ENCODE peak calls at places on chromosomes 3 and 15, in eight cellular contexts. I, H, G, V, B, N, L and D are unnamed samples.
A peak's percentile ranks its signal among the peaks of the same experiment; 100 is the strongest.

GRCh38 chr15:52331490-52332240 is 36.1 kb upstream of the MYO5C start:
- DNase-seq in B (peak; percentile 63), N (no peak), G (peak; percentile 64), H (no peak), V (no peak), L (no peak), I (peak; percentile 36), D (peak; percentile 26)

GRCh38 chr3:31275038-31275562 is 257.6 kb upstream of the STT3B start:
- DNase-seq in I (no peak), N (no peak), G (peak; percentile 86), L (no peak), V (no peak), H (no peak), B (peak; percentile 27), D (peak; percentile 7)

GRCh38 chr15:76963596-76963995 is 31.3 kb upstream of the PSTPIP1 start:
- DNase-seq in G (no peak), B (no peak), V (no peak), H (no peak), L (no peak), I (no peak), N (no peak), D (no peak)

GRCh38 chr3:139304383-139304782 is 39.4 kb upstream of the MRPS22 start:
- DNase-seq in V (no peak), L (no peak), G (no peak), B (no peak), I (no peak), H (no peak), N (no peak), D (no peak)

GRCh38 chr15:22845289-22845900 is 6.9 kb downstream of the NIPA2 start:
- DNase-seq in N (no peak), H (no peak), B (no peak), G (peak; percentile 26), V (no peak), L (no peak), I (no peak), D (no peak)

GRCh38 chr3:13852638-13853009 is 27.2 kb downstream of the WNT7A start:
- DNase-seq in I (no peak), L (no peak), B (no peak), N (no peak), H (no peak), G (no peak), V (no peak), D (no peak)

GRCh38 chr15:51266548-51266947 is 71.8 kb downstream of the CYP19A1 start:
- DNase-seq in L (no peak), V (no peak), I (no peak), N (no peak), H (no peak), G (no peak), B (no peak), D (no peak)

GRCh38 chr3:15768421-15769255 is 29.1 kb downstream of the ANKRD28 start:
- DNase-seq in I (no peak), B (no peak), N (no peak), G (peak; percentile 98), L (peak; percentile 28), H (no peak), V (no peak), D (peak; percentile 97)

GRCh38 chr15:55586808-55587207 is 1.3 kb downstream of the PYGO1 start:
- DNase-seq in V (no peak), I (no peak), L (no peak), B (no peak), H (no peak), N (no peak), G (no peak), D (no peak)

GRCh38 chr15:55588818-55589122 is 625 bp upstream of the PYGO1 start:
- DNase-seq in V (no peak), L (no peak), G (no peak), B (no peak), I (no peak), H (no peak), N (no peak), D (no peak)

GRCh38 chr15:55587321-55588069 is 650 bp downstream of the PYGO1 start:
- DNase-seq in G (peak; percentile 70), H (no peak), N (peak; percentile 27), I (peak; percentile 15), B (no peak), V (no peak), L (no peak), D (no peak)

GRCh38 chr15:55589297-55589696 is 1.2 kb upstream of the PYGO1 start:
- DNase-seq in V (no peak), L (no peak), H (no peak), I (no peak), N (no peak), B (no peak), G (peak; percentile 8), D (no peak)

GRCh38 chr15:55588070-55588817 is at the start of gene PYGO1:
- DNase-seq in G (peak; percentile 74), N (peak; percentile 61), I (peak; percentile 30), V (peak; percentile 80), H (peak; percentile 53), L (peak; percentile 43), B (peak; percentile 48), D (no peak)
- TF ChIP-seq CTCF in G (no peak), N (no peak), I (no peak), V (no peak), H (no peak), L (no peak), B (no peak), D (no peak)

GRCh38 chr3:183283886-183284285 is 30.8 kb downstream of the B3GNT5 start:
- DNase-seq in L (no peak), N (no peak), V (no peak), I (no peak), B (no peak), H (no peak), G (peak; percentile 44), D (no peak)

GRCh38 chr3:183284570-183284969 is 31.5 kb downstream of the B3GNT5 start:
- DNase-seq in G (no peak), I (no peak), N (no peak), H (no peak), L (no peak), B (no peak), V (no peak), D (no peak)

GRCh38 chr3:183285318-183285717 is 32.3 kb downstream of the B3GNT5 start:
- DNase-seq in N (no peak), I (no peak), L (no peak), G (no peak), H (no peak), B (no peak), V (no peak), D (no peak)

GRCh38 chr3:183287301-183287971 is 34.4 kb downstream of the B3GNT5 start:
- DNase-seq in V (no peak), G (peak; percentile 95), H (no peak), B (no peak), N (no peak), I (no peak), L (no peak), D (no peak)

GRCh38 chr3:183285828-183286457 is 32.9 kb downstream of the B3GNT5 start:
- DNase-seq in I (peak; percentile 88), B (peak; percentile 87), V (peak; percentile 92), N (peak; percentile 64), L (peak; percentile 86), H (peak; percentile 93), G (peak; percentile 98), D (peak; percentile 96)
- H3K4me3 ChIP-seq in I (no peak overlapping the region), B (no peak overlapping the region), V (no peak overlapping the region), N (peak overlapping the region; percentile 2), L (peak overlapping the region; percentile 0), H (no peak overlapping the region), G (no peak overlapping the region), D (no peak overlapping the region)

GRCh38 chr15:40388941-40389823 is 6.7 kb downstream of the KNSTRN start:
- DNase-seq in B (no peak), I (no peak), V (peak; percentile 71), L (no peak), N (no peak), G (no peak), H (no peak), D (no peak)

GRCh38 chr15:40392986-40393948 is 10.7 kb downstream of the KNSTRN start:
- DNase-seq in B (no peak), I (no peak), V (no peak), H (no peak), L (no peak), N (no peak), G (no peak), D (no peak)

GRCh38 chr15:40386480-40386879 is 4.0 kb downstream of the KNSTRN start:
- DNase-seq in H (no peak), B (no peak), G (no peak), N (no peak), L (no peak), V (no peak), I (no peak), D (no peak)

DNA sequence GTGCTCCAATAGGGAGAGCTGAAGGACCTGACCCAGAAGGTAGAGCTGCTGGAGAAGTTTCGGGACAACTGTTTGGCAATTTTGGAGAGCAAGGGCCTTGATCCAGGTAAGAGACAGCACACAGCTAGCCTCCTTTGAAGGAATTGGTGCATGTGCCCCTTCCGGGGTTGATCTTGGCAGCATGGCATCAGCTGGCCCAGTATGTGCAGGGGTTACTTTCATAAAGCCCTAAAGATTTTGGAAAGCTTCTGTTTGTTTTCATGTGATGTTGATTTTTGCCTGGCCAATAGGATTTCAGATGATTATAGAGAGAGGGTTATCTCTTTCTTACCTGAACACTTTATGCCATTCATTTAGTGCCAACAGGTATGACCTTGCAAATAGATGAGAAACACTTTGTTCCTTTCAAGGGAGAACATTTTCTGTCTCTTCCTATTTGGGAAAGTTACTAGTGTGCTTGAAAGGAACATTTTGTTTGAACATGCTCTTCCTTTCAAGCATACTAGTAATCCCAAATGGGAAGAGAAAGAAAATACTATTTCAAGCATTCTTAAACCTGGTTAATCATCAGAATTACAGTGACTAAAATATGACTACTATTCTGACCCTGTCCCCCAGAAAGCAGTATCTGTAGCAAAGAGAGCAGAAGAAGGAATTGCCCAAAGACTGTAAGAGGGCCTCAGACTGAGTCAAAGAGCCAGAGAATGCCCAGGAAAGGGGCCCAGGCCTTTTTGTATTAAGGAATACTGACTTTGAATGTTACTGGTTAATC is 7.5 kb downstream of the KNSTRN start:
- DNase-seq in B (peak; percentile 56), L (no peak), V (peak; percentile 28), H (no peak), G (no peak), N (no peak), I (no peak), D (no peak)
- H3K36me3 ChIP-seq in B (peaks cover 76% of the 10 kb centered on the region), L (no peaks in the 10 kb centered on the region), V (peaks cover 73% of the 10 kb centered on the region), H (no peaks in the 10 kb centered on the region), G (peaks cover 6% of the 10 kb centered on the region), N (peaks cover 54% of the 10 kb centered on the region), I (peaks cover 21% of the 10 kb centered on the region), D (peaks cover 3% of the 10 kb centered on the region)

GRCh38 chr3:39446444-39446843 is 21.0 kb upstream of the MOBP start:
- DNase-seq in N (no peak), G (no peak), H (no peak), V (no peak), I (no peak), L (no peak), B (no peak), D (no peak)

GRCh38 chr3:39440316-39440715 is 27.2 kb upstream of the MOBP start:
- DNase-seq in H (no peak), L (no peak), I (no peak), V (no peak), G (no peak), N (no peak), B (no peak), D (no peak)

GRCh38 chr3:39447637-39448483 is 19.6 kb upstream of the MOBP start:
- DNase-seq in I (peak; percentile 67), N (no peak), L (peak; percentile 71), B (peak; percentile 69), G (peak; percentile 69), H (no peak), V (no peak), D (peak; percentile 44)

GRCh38 chr3:39445927-39446326 is 21.6 kb upstream of the MOBP start:
- DNase-seq in G (no peak), V (no peak), I (no peak), H (no peak), N (no peak), L (no peak), B (no peak), D (no peak)

DNA sequence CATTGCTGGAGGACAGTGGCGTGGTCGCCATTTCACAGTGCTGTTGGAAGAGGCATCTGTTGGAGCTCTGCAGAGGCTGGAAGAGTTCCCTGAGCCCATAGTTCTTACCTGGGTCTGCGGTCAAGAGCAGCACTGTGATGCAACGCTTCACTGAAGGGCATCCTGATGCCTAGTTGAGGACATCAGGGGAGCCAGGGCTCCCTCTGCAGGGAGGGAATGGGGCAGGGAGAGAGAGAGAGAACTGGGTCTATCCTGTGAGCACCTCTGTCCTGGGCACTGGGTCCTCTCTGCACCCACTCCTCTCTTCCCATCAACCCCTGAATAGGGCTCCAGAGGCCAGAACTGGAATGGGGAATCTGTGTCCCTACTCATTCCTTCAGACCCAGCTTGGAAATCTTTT is 23.9 kb upstream of the MOBP start:
- DNase-seq in V (no peak), B (no peak), H (no peak), G (no peak), I (no peak), L (no peak), N (no peak), D (no peak)
- TF ChIP-seq CTCF in V (no peak), B (no peak), H (no peak), G (no peak), I (no peak), L (no peak), N (no peak), D (peak; percentile 35)